ENCODE peak calls at places on chromosomes 13 and 19, in nine cellular contexts. S, J, Y, H, D, N, R, G and C are unnamed samples.

GRCh38 chr19:54186934-54187381 is 2.4 kb downstream of the MBOAT7 start:
- DNase-seq in S (no peak), J (no peak), Y (no peak), H (no peak), D (no peak), N (peak), R (peak), G (no peak), C (no peak)

GRCh38 chr13:85806553-85807175 is 7.4 kb upstream of the SLITRK6 start:
- DNase-seq in S (peak), J (no peak), Y (peak), H (no peak), D (peak), N (no peak), R (no peak), G (peak), C (no peak)

GRCh38 chr13:71979616-71980015 is 112.6 kb upstream of the DACH1 start:
- DNase-seq in S (no peak), J (no peak), Y (peak), H (no peak), D (no peak), N (no peak), R (no peak), G (no peak), C (no peak)

GRCh38 chr19:16588824-16589577 is 16.8 kb upstream of the SLC35E1 start:
- DNase-seq in S (no peak), J (no peak), Y (no peak), H (no peak), D (no peak), N (no peak), R (no peak), G (no peak), C (no peak)

GRCh38 chr19:47190167-47190727 is 40.8 kb downstream of the BBC3 start:
- DNase-seq in S (peak), J (peak), Y (peak), H (peak), D (peak), N (peak), R (peak), G (peak), C (peak)

GRCh38 chr19:45164577-45165335 is 4.0 kb upstream of the NKPD1 start:
- DNase-seq in S (peak), J (peak), Y (peak), H (no peak), D (peak), N (peak), R (peak), G (peak), C (peak)

GRCh38 chr19:28296506-28296905 is 916.4 kb downstream of the UQCRFS1 start:
- DNase-seq in S (peak), J (no peak), Y (no peak), H (no peak), D (no peak), N (no peak), R (no peak), G (peak), C (no peak)

GRCh38 chr19:39474139-39474620 is 6.5 kb upstream of the TIMM50 start:
- DNase-seq in S (peak), J (peak), Y (peak), H (peak), D (no peak), N (peak), R (peak), G (peak), C (no peak)

GRCh38 chr13:49814551-49815270 is 22.2 kb upstream of the KPNA3 start:
- DNase-seq in S (no peak), J (no peak), Y (no peak), H (no peak), D (no peak), N (no peak), R (no peak), G (no peak), C (no peak)

GRCh38 chr13:27126877-27127276 is 44.7 kb downstream of the USP12 start:
- DNase-seq in S (no peak), J (no peak), Y (no peak), H (no peak), D (no peak), N (no peak), R (no peak), G (no peak), C (no peak)

GRCh38 chr19:12840091-12841079 is 2.1 kb downstream of the MAST1 start:
- DNase-seq in S (peak), J (peak), Y (peak), H (peak), D (peak), N (peak), R (peak), G (peak), C (peak)

GRCh38 chr13:48078251-48078656 is 16.6 kb downstream of the MED4 start:
- DNase-seq in S (peak), J (no peak), Y (no peak), H (no peak), D (no peak), N (no peak), R (no peak), G (no peak), C (no peak)

GRCh38 chr19:13097331-13098258 is 5.1 kb downstream of the LYL1 start:
- DNase-seq in S (no peak), J (no peak), Y (no peak), H (no peak), D (no peak), N (no peak), R (no peak), G (no peak), C (no peak)

GRCh38 chr19:48249502-48250014 is 6.2 kb downstream of the CARD8 start:
- DNase-seq in S (peak), J (peak), Y (no peak), H (no peak), D (no peak), N (no peak), R (peak), G (no peak), C (no peak)

GRCh38 chr13:56351041-56351440 is 789.7 kb upstream of the PRR20A start:
- DNase-seq in S (no peak), J (no peak), Y (peak), H (no peak), D (no peak), N (no peak), R (no peak), G (no peak), C (no peak)

GRCh38 chr19:45643024-45643926 is 4.1 kb upstream of the EML2 start:
- DNase-seq in S (peak), J (peak), Y (peak), H (peak), D (peak), N (peak), R (peak), G (peak), C (no peak)

GRCh38 chr13:52845766-52846566 is 2.5 kb downstream of the PCDH8 start:
- DNase-seq in S (peak), J (peak), Y (peak), H (peak), D (no peak), N (no peak), R (peak), G (no peak), C (no peak)

GRCh38 chr19:45884682-45885555 is 1.0 kb downstream of the IRF2BP1 start:
- DNase-seq in S (no peak), J (no peak), Y (peak), H (no peak), D (no peak), N (peak), R (peak), G (no peak), C (no peak)

GRCh38 chr19:16076958-16077611 is 790 bp downstream of the TPM4 start:
- DNase-seq in S (peak), J (peak), Y (peak), H (no peak), D (no peak), N (peak), R (peak), G (peak), C (no peak)

GRCh38 chr13:48975101-48975925 is at the start of gene FNDC3A:
- DNase-seq in S (peak), J (peak), Y (peak), H (peak), D (peak), N (peak), R (peak), G (peak), C (no peak)

GRCh38 chr13:73334459-73334858 is 275.7 kb downstream of the KLF5 start:
- DNase-seq in S (peak), J (no peak), Y (no peak), H (no peak), D (peak), N (no peak), R (no peak), G (peak), C (no peak)

GRCh38 chr13:40490086-40490723 is 176.2 kb downstream of the FOXO1 start:
- DNase-seq in S (no peak), J (peak), Y (no peak), H (no peak), D (no peak), N (no peak), R (peak), G (no peak), C (no peak)

GRCh38 chr19:1422943-1423342 is 15.3 kb upstream of the RPS15 start:
- DNase-seq in S (no peak), J (no peak), Y (no peak), H (no peak), D (no peak), N (no peak), R (no peak), G (no peak), C (no peak)
- TF ChIP-seq CTCF in S (no peak), J (no peak), Y (no peak), H (no peak), D (no peak), N (no peak), R (no peak), G (no peak), C (no peak)

DNA sequence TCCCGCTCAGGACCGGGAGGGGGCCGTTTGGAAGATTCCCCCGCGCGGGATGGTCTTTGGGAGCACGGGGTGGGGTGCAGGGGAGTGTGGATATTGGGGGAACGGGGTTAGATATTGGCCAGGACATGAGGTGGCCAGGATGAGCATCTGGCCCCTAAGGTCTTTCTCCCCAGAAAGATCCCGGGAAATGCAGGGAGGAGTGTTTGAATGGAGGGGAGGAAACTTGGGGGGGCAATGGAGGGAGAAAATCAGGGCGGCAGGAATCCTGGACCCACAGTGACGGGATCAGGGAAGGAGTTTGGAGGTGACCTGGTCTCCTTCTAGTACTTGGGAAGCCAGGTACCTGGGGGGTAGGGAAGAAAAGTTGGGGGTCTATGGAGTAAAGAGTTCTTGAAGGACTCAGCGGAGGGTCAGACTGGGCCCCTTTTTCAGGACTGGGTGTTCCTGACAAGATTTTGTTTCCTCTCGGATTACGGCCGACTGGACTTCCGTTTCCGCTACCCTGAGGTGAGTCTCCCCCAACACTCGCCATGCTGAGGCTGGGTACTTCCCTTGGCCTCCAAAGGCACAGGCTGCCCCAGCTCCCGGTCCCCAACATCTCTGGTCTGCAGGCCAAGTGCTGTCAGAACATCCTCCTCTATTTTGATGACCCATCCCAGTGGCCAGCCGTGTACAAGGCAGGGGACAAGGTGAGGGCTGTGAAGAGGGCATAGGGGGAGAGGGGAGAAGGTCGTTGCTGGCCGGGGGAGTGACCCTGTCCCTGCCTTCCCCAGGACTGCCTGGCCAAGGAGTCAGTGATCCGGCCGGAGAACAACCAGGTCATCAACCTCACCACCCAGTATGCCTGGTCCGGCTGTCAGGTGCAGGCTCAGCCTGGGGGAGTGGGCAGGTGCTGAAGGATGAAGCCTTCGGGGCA is 989 bp downstream of the TMEM145 start:
- DNase-seq in S (no peak), J (no peak), Y (no peak), H (no peak), D (no peak), N (no peak), R (no peak), G (no peak), C (no peak)
- TF ChIP-seq CTCF in S (peak), J (no peak), Y (no peak), H (no peak), D (no peak), N (no peak), R (no peak), G (no peak), C (no peak)

GRCh38 chr13:24746618-24747247 is 17.2 kb upstream of the RNF17 start:
- DNase-seq in S (no peak), J (no peak), Y (peak), H (peak), D (no peak), N (no peak), R (no peak), G (no peak), C (no peak)
- TF ChIP-seq CTCF in S (no peak), J (no peak), Y (peak), H (peak), D (no peak), N (no peak), R (no peak), G (no peak), C (no peak)

DNA sequence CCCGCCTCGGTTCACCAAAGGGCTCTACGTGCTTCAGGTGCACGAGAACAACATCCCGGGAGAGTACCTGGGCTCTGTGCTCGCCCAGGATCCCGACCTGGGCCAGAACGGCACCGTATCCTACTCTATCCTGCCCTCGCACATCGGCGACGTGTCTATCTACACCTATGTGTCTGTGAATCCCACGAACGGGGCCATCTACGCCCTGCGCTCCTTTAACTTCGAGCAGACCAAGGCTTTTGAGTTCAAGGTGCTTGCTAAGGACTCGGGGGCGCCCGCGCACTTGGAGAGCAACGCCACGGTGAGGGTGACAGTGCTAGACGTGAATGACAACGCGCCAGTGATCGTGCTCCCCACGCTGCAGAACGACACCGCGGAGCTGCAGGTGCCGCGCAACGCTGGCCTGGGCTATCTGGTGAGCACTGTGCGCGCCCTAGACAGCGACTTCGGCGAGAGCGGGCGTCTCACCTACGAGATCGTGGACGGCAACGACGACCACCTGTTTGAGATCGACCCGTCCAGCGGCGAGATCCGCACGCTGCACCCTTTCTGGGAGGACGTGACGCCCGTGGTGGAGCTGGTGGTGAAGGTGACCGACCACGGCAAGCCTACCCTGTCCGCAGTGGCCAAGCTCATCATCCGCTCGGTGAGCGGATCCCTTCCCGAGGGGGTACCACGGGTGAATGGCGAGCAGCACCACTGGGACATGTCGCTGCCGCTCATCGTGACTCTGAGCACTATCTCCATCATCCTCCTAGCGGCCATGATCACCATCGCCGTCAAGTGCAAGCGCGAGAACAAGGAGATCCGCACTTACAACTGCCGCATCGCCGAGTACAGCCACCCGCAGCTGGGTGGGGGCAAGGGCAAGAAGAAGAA is 2.6 kb downstream of the PCDH17 start:
- DNase-seq in S (no peak), J (no peak), Y (no peak), H (peak), D (no peak), N (peak), R (peak), G (no peak), C (no peak)
- TF ChIP-seq CTCF in S (no peak), J (no peak), Y (no peak), H (peak), D (no peak), N (no peak), R (no peak), G (no peak), C (no peak)

DNA sequence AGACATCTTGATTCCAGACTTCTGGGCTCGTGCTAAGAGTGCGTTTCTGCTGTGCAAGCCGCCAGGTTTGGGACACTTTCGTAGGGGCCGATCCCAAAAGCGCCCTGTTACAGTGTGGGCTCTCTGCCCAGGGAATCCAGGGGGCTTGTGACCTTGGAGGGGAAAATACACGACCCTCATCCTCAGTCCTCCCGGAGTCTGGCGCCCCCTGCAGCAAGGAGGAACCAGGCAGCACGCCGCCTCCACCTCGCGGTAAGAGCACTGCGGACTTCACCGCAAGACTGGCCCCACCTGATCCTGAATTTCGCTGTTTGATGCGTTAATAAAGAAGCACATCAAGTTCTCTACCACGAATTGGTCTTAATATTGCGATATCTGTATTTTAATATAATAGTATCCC is 5.2 kb downstream of the POLRMT start:
- DNase-seq in S (no peak), J (no peak), Y (no peak), H (no peak), D (no peak), N (no peak), R (no peak), G (no peak), C (no peak)
- TF ChIP-seq CTCF in S (peak), J (no peak), Y (peak), H (peak), D (peak), N (no peak), R (no peak), G (peak), C (no peak)